ENCODE peak calls at places on chromosomes 6 and 20, in four cellular contexts. N is effector memory CD4-positive, alpha-beta T cell; E is activated CD8-positive, alpha-beta memory T cell treated with anti-CD3 and anti-CD28 coated beads for 4 hours; O is GM06990. U is an unnamed sample.

GRCh38 chr6:7086488-7086887 is 21.3 kb upstream of the RREB1 start:
- DNase-seq in O (peak; percentile 74), E (peak; percentile 20), N (peak; percentile 1), U (no peak)

GRCh38 chr6:111477481-111477938 is 5.5 kb downstream of the REV3L start:
- DNase-seq in N (no peak), E (no peak), O (peak; percentile 43), U (peak; percentile 43)

GRCh38 chr20:63394069-63394468 is 32.9 kb upstream of the CHRNA4 start:
- DNase-seq in O (no peak), E (no peak), N (no peak), U (no peak)

GRCh38 chr6:128208851-128209580 is 308.2 kb upstream of the THEMIS start:
- DNase-seq in N (no peak), O (no peak), E (no peak), U (no peak)

GRCh38 chr6:130787726-130788500 is 39.3 kb upstream of the SMLR1 start:
- DNase-seq in E (no peak), O (no peak), N (no peak), U (no peak)

GRCh38 chr6:83192871-83193746 is at the start of the genes PGM3 and RWDD2A:
- DNase-seq in E (peak; percentile 81), N (peak; percentile 83), O (peak; percentile 93), U (peak; percentile 83)

GRCh38 chr6:3250278-3250677 is 8.5 kb upstream of the PSMG4 start:
- DNase-seq in O (no peak), N (no peak), E (no peak), U (no peak)

GRCh38 chr20:62409935-62410741 is 3.1 kb upstream of the CABLES2 start:
- DNase-seq in N (no peak), E (no peak), O (no peak), U (peak; percentile 62)

GRCh38 chr6:11218827-11219826 is 13.3 kb downstream of the NEDD9 start:
- DNase-seq in E (no peak), N (no peak), O (no peak), U (no peak)

GRCh38 chr6:88662653-88663174 is 300.7 kb downstream of the RNGTT start:
- DNase-seq in O (peak; percentile 46), E (no peak), N (no peak), U (no peak)

GRCh38 chr20:887137-887536 is 29.0 kb downstream of the ANGPT4 start:
- DNase-seq in O (no peak), E (no peak), N (no peak), U (no peak)

GRCh38 chr6:154513601-154514320 is 3.3 kb upstream of the CNKSR3 start:
- DNase-seq in E (no peak), O (no peak), N (no peak), U (no peak)

GRCh38 chr6:63816979-63817436 is 181.4 kb downstream of the PHF3 start:
- DNase-seq in O (no peak), E (no peak), N (no peak), U (peak; percentile 8)

GRCh38 chr20:50017160-50017559 is 34.4 kb downstream of the SNAI1 start:
- DNase-seq in E (no peak), O (no peak), N (no peak), U (no peak)

GRCh38 chr6:139439278-139439813 is 64.9 kb upstream of the CITED2 start:
- DNase-seq in E (no peak), O (no peak), N (no peak), U (no peak)

GRCh38 chr6:42294759-42295158 is 77.1 kb upstream of the MRPS10 start:
- DNase-seq in N (no peak), E (no peak), O (no peak), U (peak; percentile 74)

GRCh38 chr20:9081423-9081966 is 12.6 kb downstream of the PLCB4 start:
- DNase-seq in N (no peak), O (no peak), E (no peak), U (no peak)